ENCODE peak calls at places on chromosomes 2 and 18, in four cellular contexts. T is IMR-90, H is mesendoderm, I is H1. L is an unnamed sample.

GRCh38 chr2:48398285-48399135 is 131.4 kb upstream of the STON1 start:
- DNase-seq in T (no peak), H (peak; percentile 58), I (no peak), L (no peak)

GRCh38 chr18:13775058-13775457 is 48.6 kb downstream of the RNMT start:
- DNase-seq in T (no peak), H (no peak), I (no peak), L (no peak)

GRCh38 chr2:237749002-237749401 is 49.6 kb upstream of the RBM44 start:
- DNase-seq in T (no peak), H (no peak), I (no peak), L (no peak)

GRCh38 chr2:68730828-68731227 is 3.8 kb upstream of the ARHGAP25 start:
- DNase-seq in T (peak; percentile 89), H (no peak), I (no peak), L (no peak)

GRCh38 chr2:128366746-128367511 is 48.3 kb upstream of the HS6ST1 start:
- DNase-seq in T (no peak), H (no peak), I (no peak), L (no peak)

GRCh38 chr2:216765810-216766259 is 70.5 kb upstream of the IGFBP5 start:
- DNase-seq in T (no peak), H (peak; percentile 93), I (peak; percentile 78), L (peak; percentile 93)

GRCh38 chr2:173079968-173080860 is 4.6 kb downstream of the MAP3K20 start:
- DNase-seq in T (peak; percentile 97), H (no peak), I (no peak), L (no peak)

GRCh38 chr2:219645631-219646527 is 18.4 kb downstream of the SLC4A3 start:
- DNase-seq in T (peak; percentile 82), H (peak; percentile 85), I (peak; percentile 46), L (peak; percentile 53)

GRCh38 chr2:85951351-85952067 is 62.7 kb upstream of the ST3GAL5 start:
- DNase-seq in T (no peak), H (no peak), I (no peak), L (no peak)

GRCh38 chr2:234290671-234291070 is 206.2 kb downstream of the ARL4C start:
- DNase-seq in T (no peak), H (peak; percentile 22), I (no peak), L (no peak)

GRCh38 chr2:216683846-216684245 is 11.5 kb downstream of the IGFBP5 start:
- DNase-seq in T (peak; percentile 94), H (no peak), I (no peak), L (no peak)

GRCh38 chr2:30425326-30425725 is 21.7 kb upstream of the LCLAT1 start:
- DNase-seq in T (no peak), H (no peak), I (no peak), L (no peak)

GRCh38 chr2:88451647-88452150 is 794 bp downstream of the FOXI3 start:
- DNase-seq in T (no peak), H (peak; percentile 47), I (peak; percentile 64), L (peak; percentile 41)

GRCh38 chr2:226635221-226635620 is 164.4 kb downstream of the IRS1 start:
- DNase-seq in T (no peak), H (no peak), I (no peak), L (no peak)

GRCh38 chr18:54765636-54766035 is 62.6 kb upstream of the RAB27B start:
- DNase-seq in T (no peak), H (no peak), I (no peak), L (no peak)
- H3K56ac ChIP-seq in T (no peak overlapping the region), H (no peak overlapping the region), I (no peak overlapping the region), L (no peak overlapping the region)

DNA sequence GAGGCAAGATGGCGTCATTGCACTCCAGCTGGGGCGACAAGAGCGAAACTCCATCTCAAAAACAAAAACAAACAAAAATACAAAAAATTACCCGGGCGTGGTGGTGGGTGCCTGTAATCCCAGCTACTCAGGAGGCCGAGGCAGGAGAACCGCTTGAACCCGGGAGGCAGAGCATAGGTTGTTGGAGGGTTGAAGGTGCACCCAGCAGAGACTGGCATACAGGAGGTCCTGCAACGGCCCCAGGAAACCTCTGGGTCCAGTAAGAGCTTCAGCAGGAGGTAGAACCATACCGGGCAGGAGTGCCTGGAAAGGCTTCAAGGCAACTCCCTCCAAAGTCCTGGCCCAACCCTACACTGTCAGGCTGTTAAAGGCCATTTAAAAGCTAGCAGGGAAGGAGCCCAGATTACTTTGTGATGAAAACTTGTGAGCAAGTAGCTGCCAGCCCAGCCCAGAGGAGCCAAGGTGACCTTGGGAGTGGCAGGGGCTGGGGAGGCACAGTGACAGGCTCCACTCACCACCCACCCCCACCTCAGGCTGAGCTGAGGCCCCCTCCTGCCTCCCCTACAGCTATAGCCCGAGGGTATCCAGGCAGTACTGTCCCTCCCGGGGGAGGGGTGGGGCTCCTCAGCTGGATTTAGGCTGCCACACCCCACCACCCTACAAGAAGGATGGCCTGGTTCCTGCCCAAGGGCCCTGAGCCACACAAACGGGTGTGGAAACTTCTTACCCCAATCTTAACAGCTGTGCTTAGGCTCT is 28.1 kb downstream of the TFCP2L1 start:
- DNase-seq in T (no peak), H (no peak), I (no peak), L (no peak)
- H2AK5ac ChIP-seq in T (no peak overlapping the region), H (no peak overlapping the region), I (no peak overlapping the region), L (no peak overlapping the region)

DNA sequence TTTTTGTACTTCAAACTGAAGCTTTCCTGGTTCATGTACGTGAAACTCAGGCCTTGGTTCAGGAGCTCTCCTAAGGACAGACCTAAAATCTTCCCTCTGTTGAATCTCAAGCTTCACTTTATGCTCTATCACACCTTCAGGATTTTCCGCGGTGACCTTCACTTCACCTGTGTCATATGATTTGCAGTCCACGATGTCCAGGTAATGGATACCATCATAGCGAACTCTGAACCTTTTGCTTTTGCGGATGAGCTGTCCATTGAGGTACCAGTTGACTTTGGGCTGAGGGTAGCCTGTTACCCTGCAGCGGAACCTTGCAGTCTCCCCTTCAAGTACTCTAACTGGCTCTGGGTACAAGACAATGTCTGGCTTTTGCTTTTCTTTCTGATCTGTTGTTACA is 31.2 kb downstream of the TTN start:
- DNase-seq in T (no peak), H (no peak), I (no peak), L (no peak)
- H3K4me1 ChIP-seq in T (no peaks in the 10 kb centered on the region), H (no peaks in the 10 kb centered on the region), I (no peaks in the 10 kb centered on the region), L (no peaks in the 10 kb centered on the region)

GRCh38 chr2:110125292-110125691 is 9.7 kb upstream of the MALL start:
- DNase-seq in T (peak; percentile 11), H (no peak), I (no peak), L (no peak)
- H3K56ac ChIP-seq in T (no peak overlapping the region), H (no peak overlapping the region), I (no peak overlapping the region), L (no peak overlapping the region)

L was measured in H9.